ENCODE peak calls at places on chromosomes 5 and 9, in ten cellular contexts. One of them, this sample, is unnamed.
A peak's percentile ranks its signal among the peaks of the same experiment; 100 is the strongest.

GRCh38 chr9:121641228-121641611 is 10.2 kb upstream of the DAB2IP start:
- DNase-seq in esophagus squamous epithelium: no peak
- DNase-seq in A549: no peak
- DNase-seq in heart left ventricle: peak; percentile 13
- DNase-seq in body of pancreas: no peak
- DNase-seq in right atrium auricular region: no peak
- DNase-seq in hepatocyte: no peak
- DNase-seq in BE2C: no peak
- DNase-seq in cardiac muscle cell: no peak
- DNase-seq in left ventricle myocardium inferior: no peak
- DNase-seq in this sample: no peak

GRCh38 chr5:160507181-160507811 is 85.6 kb downstream of the PTTG1 start:
- DNase-seq in esophagus squamous epithelium: no peak
- DNase-seq in A549: no peak
- DNase-seq in heart left ventricle: no peak
- DNase-seq in body of pancreas: peak; percentile 5
- DNase-seq in right atrium auricular region: no peak
- DNase-seq in hepatocyte: no peak
- DNase-seq in BE2C: no peak
- DNase-seq in cardiac muscle cell: peak; percentile 40
- DNase-seq in left ventricle myocardium inferior: no peak
- DNase-seq in this sample: no peak

GRCh38 chr5:165201364-165202143 is 1696.1 kb downstream of the MAT2B start:
- DNase-seq in esophagus squamous epithelium: no peak
- DNase-seq in A549: no peak
- DNase-seq in heart left ventricle: no peak
- DNase-seq in body of pancreas: no peak
- DNase-seq in right atrium auricular region: no peak
- DNase-seq in hepatocyte: no peak
- DNase-seq in BE2C: no peak
- DNase-seq in cardiac muscle cell: peak; percentile 47
- DNase-seq in left ventricle myocardium inferior: no peak
- DNase-seq in this sample: no peak

GRCh38 chr9:134474058-134474370 is 147.8 kb downstream of the RXRA start:
- DNase-seq in esophagus squamous epithelium: no peak
- DNase-seq in A549: no peak
- DNase-seq in heart left ventricle: peak; percentile 82
- DNase-seq in body of pancreas: peak; percentile 43
- DNase-seq in right atrium auricular region: peak; percentile 74
- DNase-seq in hepatocyte: no peak
- DNase-seq in BE2C: no peak
- DNase-seq in cardiac muscle cell: peak; percentile 70
- DNase-seq in left ventricle myocardium inferior: peak; percentile 60
- DNase-seq in this sample: no peak

GRCh38 chr9:104927912-104928740 is at the start of gene ABCA1:
- DNase-seq in esophagus squamous epithelium: peak; percentile 78
- DNase-seq in A549: peak; percentile 79
- DNase-seq in heart left ventricle: peak; percentile 96
- DNase-seq in body of pancreas: peak; percentile 96
- DNase-seq in right atrium auricular region: peak; percentile 97
- DNase-seq in hepatocyte: peak; percentile 95
- DNase-seq in BE2C: peak; percentile 60
- DNase-seq in cardiac muscle cell: peak; percentile 91
- DNase-seq in left ventricle myocardium inferior: peak; percentile 94
- DNase-seq in this sample: peak; percentile 94

GRCh38 chr9:135551456-135551855 is 5.5 kb downstream of the OBP2A start:
- DNase-seq in esophagus squamous epithelium: no peak
- DNase-seq in A549: no peak
- DNase-seq in heart left ventricle: no peak
- DNase-seq in body of pancreas: no peak
- DNase-seq in right atrium auricular region: no peak
- DNase-seq in hepatocyte: no peak
- DNase-seq in BE2C: no peak
- DNase-seq in cardiac muscle cell: no peak
- DNase-seq in left ventricle myocardium inferior: no peak
- DNase-seq in this sample: no peak

GRCh38 chr5:53397845-53398244 is 82.6 kb upstream of the FST start:
- DNase-seq in esophagus squamous epithelium: no peak
- DNase-seq in A549: peak; percentile 44
- DNase-seq in heart left ventricle: peak; percentile 77
- DNase-seq in body of pancreas: no peak
- DNase-seq in right atrium auricular region: no peak
- DNase-seq in hepatocyte: no peak
- DNase-seq in BE2C: no peak
- DNase-seq in cardiac muscle cell: peak; percentile 61
- DNase-seq in left ventricle myocardium inferior: peak; percentile 14
- DNase-seq in this sample: no peak

GRCh38 chr9:136853596-136854112 is 1.5 kb downstream of the MAMDC4 start:
- DNase-seq in esophagus squamous epithelium: no peak
- DNase-seq in A549: no peak
- DNase-seq in heart left ventricle: peak; percentile 20
- DNase-seq in body of pancreas: no peak
- DNase-seq in right atrium auricular region: no peak
- DNase-seq in hepatocyte: no peak
- DNase-seq in BE2C: no peak
- DNase-seq in cardiac muscle cell: no peak
- DNase-seq in left ventricle myocardium inferior: peak; percentile 13
- DNase-seq in this sample: no peak

GRCh38 chr5:136374638-136375037 is 9.3 kb upstream of the TRPC7 start:
- DNase-seq in esophagus squamous epithelium: no peak
- DNase-seq in A549: no peak
- DNase-seq in heart left ventricle: no peak
- DNase-seq in body of pancreas: no peak
- DNase-seq in right atrium auricular region: no peak
- DNase-seq in hepatocyte: no peak
- DNase-seq in BE2C: no peak
- DNase-seq in cardiac muscle cell: no peak
- DNase-seq in left ventricle myocardium inferior: no peak
- DNase-seq in this sample: no peak

GRCh38 chr5:136375920-136376319 is 10.6 kb upstream of the TRPC7 start:
- DNase-seq in esophagus squamous epithelium: no peak
- DNase-seq in A549: no peak
- DNase-seq in heart left ventricle: no peak
- DNase-seq in body of pancreas: no peak
- DNase-seq in right atrium auricular region: no peak
- DNase-seq in hepatocyte: no peak
- DNase-seq in BE2C: no peak
- DNase-seq in cardiac muscle cell: no peak
- DNase-seq in left ventricle myocardium inferior: no peak
- DNase-seq in this sample: no peak

DNA sequence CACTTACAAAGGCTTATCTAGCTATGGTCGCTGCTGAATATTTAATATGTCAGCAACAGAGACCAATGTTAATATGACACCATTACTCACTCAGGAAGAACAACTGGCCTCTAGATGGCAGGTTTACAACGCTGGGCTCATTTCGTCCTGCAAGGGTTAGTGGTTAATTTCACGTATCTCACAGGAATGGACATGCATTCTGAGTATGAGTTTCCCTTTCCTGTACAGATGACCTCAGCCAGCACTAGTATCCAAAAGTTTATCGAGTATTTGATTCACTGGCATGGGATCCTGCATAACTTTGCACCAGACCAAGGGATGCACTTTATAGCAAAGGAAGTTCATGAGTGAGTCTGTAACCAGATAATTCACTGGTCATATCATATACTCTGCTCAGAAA is 8.7 kb upstream of the TRPC7 start:
- DNase-seq in esophagus squamous epithelium: no peak
- DNase-seq in A549: peak; percentile 30
- DNase-seq in heart left ventricle: no peak
- DNase-seq in body of pancreas: no peak
- DNase-seq in right atrium auricular region: no peak
- DNase-seq in hepatocyte: peak; percentile 30
- DNase-seq in BE2C: no peak
- DNase-seq in cardiac muscle cell: peak; percentile 29
- DNase-seq in left ventricle myocardium inferior: no peak
- DNase-seq in this sample: no peak
- TF ChIP-seq CTCF in esophagus squamous epithelium: no peak
- TF ChIP-seq CTCF in A549: peak; percentile 37
- TF ChIP-seq CTCF in heart left ventricle: no peak
- TF ChIP-seq CTCF in body of pancreas: peak; percentile 35
- TF ChIP-seq CTCF in right atrium auricular region: peak; percentile 40
- TF ChIP-seq CTCF in hepatocyte: peak; percentile 61
- TF ChIP-seq CTCF in BE2C: peak; percentile 32
- TF ChIP-seq CTCF in cardiac muscle cell: peak; percentile 20
- TF ChIP-seq CTCF in left ventricle myocardium inferior: peak; percentile 19
- TF ChIP-seq CTCF in this sample: no peak

GRCh38 chr5:139687656-139688055 is 39.5 kb downstream of the CXXC5 start:
- DNase-seq in esophagus squamous epithelium: no peak
- DNase-seq in A549: no peak
- DNase-seq in heart left ventricle: peak; percentile 66
- DNase-seq in body of pancreas: peak; percentile 97
- DNase-seq in right atrium auricular region: no peak
- DNase-seq in hepatocyte: no peak
- DNase-seq in BE2C: no peak
- DNase-seq in cardiac muscle cell: no peak
- DNase-seq in left ventricle myocardium inferior: no peak
- DNase-seq in this sample: peak; percentile 66

GRCh38 chr5:139688088-139688702 is 40.0 kb downstream of the CXXC5 start:
- DNase-seq in esophagus squamous epithelium: no peak
- DNase-seq in A549: no peak
- DNase-seq in heart left ventricle: no peak
- DNase-seq in body of pancreas: no peak
- DNase-seq in right atrium auricular region: no peak
- DNase-seq in hepatocyte: no peak
- DNase-seq in BE2C: no peak
- DNase-seq in cardiac muscle cell: no peak
- DNase-seq in left ventricle myocardium inferior: no peak
- DNase-seq in this sample: no peak

GRCh38 chr5:139690385-139691274 is 42.5 kb downstream of the CXXC5 start:
- DNase-seq in esophagus squamous epithelium: no peak
- DNase-seq in A549: no peak
- DNase-seq in heart left ventricle: no peak
- DNase-seq in body of pancreas: peak; percentile 63
- DNase-seq in right atrium auricular region: no peak
- DNase-seq in hepatocyte: peak; percentile 69
- DNase-seq in BE2C: peak; percentile 58
- DNase-seq in cardiac muscle cell: peak; percentile 72
- DNase-seq in left ventricle myocardium inferior: no peak
- DNase-seq in this sample: no peak

GRCh38 chr5:139689631-139690384 is 41.7 kb downstream of the CXXC5 start:
- DNase-seq in esophagus squamous epithelium: no peak
- DNase-seq in A549: peak; percentile 41
- DNase-seq in heart left ventricle: no peak
- DNase-seq in body of pancreas: peak; percentile 90
- DNase-seq in right atrium auricular region: no peak
- DNase-seq in hepatocyte: peak; percentile 66
- DNase-seq in BE2C: peak; percentile 50
- DNase-seq in cardiac muscle cell: peak; percentile 62
- DNase-seq in left ventricle myocardium inferior: no peak
- DNase-seq in this sample: no peak

DNA sequence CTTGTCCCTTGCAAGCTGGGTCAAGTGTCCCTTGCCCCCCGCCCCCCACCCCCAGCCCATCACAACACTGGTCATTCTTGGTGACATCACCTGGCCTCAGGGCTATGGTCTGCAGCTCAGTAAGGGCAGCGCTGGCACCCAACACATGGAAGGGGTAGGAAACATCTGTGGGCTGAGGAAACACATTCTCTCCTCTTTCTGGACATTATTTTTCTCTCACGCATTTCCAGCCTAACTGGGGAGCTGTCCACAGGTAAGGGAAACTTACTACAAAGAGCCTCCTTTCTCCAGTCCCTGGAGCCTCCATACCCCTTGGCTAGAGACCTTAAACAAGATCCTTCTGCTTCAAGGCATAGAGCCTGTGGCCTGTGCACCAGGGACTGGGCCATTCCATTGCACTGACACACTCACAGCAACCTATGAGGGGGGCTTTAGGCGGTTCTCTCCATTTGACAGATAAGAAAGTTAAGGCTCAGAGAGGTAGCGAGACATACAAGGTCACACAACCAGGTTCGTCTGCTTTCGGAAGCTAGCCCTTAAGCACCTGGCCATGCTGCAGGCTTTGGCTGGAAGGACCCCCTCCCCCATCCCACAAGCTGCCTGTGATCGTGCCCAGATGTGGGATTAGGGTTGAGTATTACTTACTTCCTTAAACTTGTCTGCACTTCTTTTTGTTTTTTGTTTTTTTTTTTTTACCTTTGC is 40.7 kb downstream of the CXXC5 start:
- DNase-seq in esophagus squamous epithelium: no peak
- DNase-seq in A549: no peak
- DNase-seq in heart left ventricle: no peak
- DNase-seq in body of pancreas: peak; percentile 72
- DNase-seq in right atrium auricular region: no peak
- DNase-seq in hepatocyte: no peak
- DNase-seq in BE2C: no peak
- DNase-seq in cardiac muscle cell: no peak
- DNase-seq in left ventricle myocardium inferior: no peak
- DNase-seq in this sample: no peak
- H3K4me1 ChIP-seq in esophagus squamous epithelium: peaks cover 47% of the 10 kb centered on the region
- H3K4me1 ChIP-seq in A549: peaks cover 36% of the 10 kb centered on the region
- H3K4me1 ChIP-seq in heart left ventricle: peaks cover 42% of the 10 kb centered on the region
- H3K4me1 ChIP-seq in body of pancreas: peaks cover 74% of the 10 kb centered on the region
- H3K4me1 ChIP-seq in right atrium auricular region: no peaks in the 10 kb centered on the region
- H3K4me1 ChIP-seq in hepatocyte: peaks cover 34% of the 10 kb centered on the region
- H3K4me1 ChIP-seq in BE2C: peaks cover 37% of the 10 kb centered on the region
- H3K4me1 ChIP-seq in cardiac muscle cell: peaks cover 40% of the 10 kb centered on the region
- H3K4me1 ChIP-seq in left ventricle myocardium inferior: peaks cover 86% of the 10 kb centered on the region
- H3K4me1 ChIP-seq in this sample: peaks cover 64% of the 10 kb centered on the region

GRCh38 chr5:16844952-16845351 is 91.1 kb downstream of the MYO10 start:
- DNase-seq in esophagus squamous epithelium: no peak
- DNase-seq in A549: no peak
- DNase-seq in heart left ventricle: no peak
- DNase-seq in body of pancreas: no peak
- DNase-seq in right atrium auricular region: no peak
- DNase-seq in hepatocyte: no peak
- DNase-seq in BE2C: no peak
- DNase-seq in cardiac muscle cell: no peak
- DNase-seq in left ventricle myocardium inferior: no peak
- DNase-seq in this sample: no peak
- TF ChIP-seq CTCF in esophagus squamous epithelium: no peak
- TF ChIP-seq CTCF in A549: peak; percentile 37
- TF ChIP-seq CTCF in heart left ventricle: no peak
- TF ChIP-seq CTCF in body of pancreas: peak; percentile 47
- TF ChIP-seq CTCF in right atrium auricular region: no peak
- TF ChIP-seq CTCF in hepatocyte: peak; percentile 41
- TF ChIP-seq CTCF in BE2C: peak; percentile 18
- TF ChIP-seq CTCF in cardiac muscle cell: peak; percentile 7
- TF ChIP-seq CTCF in left ventricle myocardium inferior: no peak
- TF ChIP-seq CTCF in this sample: no peak

DNA sequence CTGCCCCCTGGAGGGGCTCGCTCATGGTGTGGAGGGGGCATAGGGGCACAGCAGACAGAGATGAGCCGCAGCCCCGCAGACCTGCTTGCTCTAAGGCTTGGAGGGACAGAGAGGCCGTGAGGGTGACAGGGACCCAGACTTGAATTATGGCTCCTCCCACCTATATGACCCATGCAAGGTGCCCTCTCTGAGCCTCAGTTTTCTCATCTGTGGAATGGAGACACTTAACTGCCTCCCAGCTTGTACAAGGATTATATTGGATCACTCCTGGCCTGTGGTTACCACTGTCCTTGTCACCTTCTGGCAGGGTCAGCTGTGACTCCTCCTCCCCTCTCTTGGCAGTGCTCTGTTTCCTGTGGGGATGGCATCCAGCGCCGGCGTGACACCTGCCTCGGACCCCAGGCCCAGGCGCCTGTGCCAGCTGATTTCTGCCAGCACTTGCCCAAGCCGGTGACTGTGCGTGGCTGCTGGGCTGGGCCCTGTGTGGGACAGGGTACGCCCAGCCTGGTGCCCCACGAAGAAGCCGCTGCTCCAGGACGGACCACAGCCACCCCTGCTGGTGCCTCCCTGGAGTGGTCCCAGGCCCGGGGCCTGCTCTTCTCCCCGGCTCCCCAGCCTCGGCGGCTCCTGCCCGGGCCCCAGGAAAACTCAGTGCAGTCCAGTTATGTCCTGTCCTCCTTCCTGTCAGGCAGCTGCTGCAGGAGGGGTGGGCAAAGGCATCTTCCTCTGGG is 4.7 kb upstream of the CACFD1 start:
- DNase-seq in esophagus squamous epithelium: no peak
- DNase-seq in A549: no peak
- DNase-seq in heart left ventricle: no peak
- DNase-seq in body of pancreas: no peak
- DNase-seq in right atrium auricular region: no peak
- DNase-seq in hepatocyte: no peak
- DNase-seq in BE2C: no peak
- DNase-seq in cardiac muscle cell: no peak
- DNase-seq in left ventricle myocardium inferior: no peak
- DNase-seq in this sample: no peak
- H3K4me1 ChIP-seq in esophagus squamous epithelium: peaks cover 20% of the 10 kb centered on the region
- H3K4me1 ChIP-seq in A549: peaks cover 7% of the 10 kb centered on the region
- H3K4me1 ChIP-seq in heart left ventricle: peaks cover 5% of the 10 kb centered on the region
- H3K4me1 ChIP-seq in body of pancreas: peaks cover 9% of the 10 kb centered on the region
- H3K4me1 ChIP-seq in right atrium auricular region: no peaks in the 10 kb centered on the region
- H3K4me1 ChIP-seq in hepatocyte: no peaks in the 10 kb centered on the region
- H3K4me1 ChIP-seq in BE2C: peaks cover 3% of the 10 kb centered on the region
- H3K4me1 ChIP-seq in cardiac muscle cell: no peaks in the 10 kb centered on the region
- H3K4me1 ChIP-seq in left ventricle myocardium inferior: peaks cover 9% of the 10 kb centered on the region
- H3K4me1 ChIP-seq in this sample: peaks cover 13% of the 10 kb centered on the region